ENCODE peak calls at places on chromosomes 1 and 21, in six cellular contexts. W is mucosa of descending colon; O is transverse colon; K is heart left ventricle; H is CD8-positive, alpha-beta T cell; G is K562. V is an unnamed sample.

GRCh38 chr1:214312530-214313051 is 31.6 kb downstream of the SMYD2 start:
- DNase-seq in W (no peak), K (no peak), O (no peak), H (no peak), G (no peak), V (no peak)

GRCh38 chr1:165815725-165816124 is 11.7 kb upstream of the UCK2 start:
- DNase-seq in K (no peak), O (no peak), H (no peak), W (no peak), G (peak), V (no peak)

GRCh38 chr1:68963353-68963752 is 466.5 kb upstream of the DEPDC1 start:
- DNase-seq in O (no peak), G (no peak), K (no peak), W (no peak), H (no peak), V (no peak)

GRCh38 chr1:111516008-111516535 is 12.6 kb upstream of the ADORA3 start:
- DNase-seq in O (peak), H (peak), W (no peak), G (peak), K (peak), V (no peak)

GRCh38 chr1:91811363-91812025 is 74.5 kb downstream of the TGFBR3 start:
- DNase-seq in H (no peak), W (no peak), G (no peak), K (no peak), O (no peak), V (no peak)

GRCh38 chr1:173268786-173269277 is 61.7 kb upstream of the TNFSF4 start:
- DNase-seq in G (no peak), O (no peak), K (no peak), H (no peak), W (no peak), V (no peak)

GRCh38 chr1:34851431-34852105 is 8.0 kb downstream of the SMIM12 start:
- DNase-seq in W (no peak), K (peak), H (no peak), G (no peak), O (no peak), V (no peak)

GRCh38 chr1:233613252-233614172 is at the start of gene KCNK1:
- DNase-seq in H (no peak), W (peak), K (peak), O (peak), G (peak), V (no peak)

GRCh38 chr1:232574867-232575523 is 54.9 kb downstream of the SIPA1L2 start:
- DNase-seq in G (no peak), W (no peak), O (no peak), K (no peak), H (no peak), V (no peak)

GRCh38 chr1:113768916-113769598 is 9.8 kb upstream of the PHTF1 start:
- DNase-seq in G (no peak), W (no peak), H (no peak), O (no peak), K (no peak), V (no peak)

GRCh38 chr1:99122039-99122438 is 117.4 kb upstream of the PLPPR5 start:
- DNase-seq in H (no peak), O (no peak), K (no peak), W (no peak), G (no peak), V (no peak)

GRCh38 chr1:182698977-182699672 is 14.7 kb upstream of the RGS8 start:
- DNase-seq in H (no peak), W (no peak), K (peak), G (no peak), O (no peak), V (no peak)

GRCh38 chr21:45306453-45306831 is 18.7 kb upstream of the POFUT2 start:
- DNase-seq in O (no peak), G (no peak), H (no peak), K (peak), W (peak), V (no peak)

GRCh38 chr1:226370144-226370923 is 37.6 kb downstream of the PARP1 start:
- DNase-seq in W (no peak), O (no peak), H (no peak), K (no peak), G (no peak), V (no peak)

GRCh38 chr1:198637915-198638437 is 864 bp upstream of the PTPRC start:
- DNase-seq in H (no peak), K (no peak), W (no peak), G (no peak), O (no peak), V (no peak)

GRCh38 chr1:228110536-228110935 is 1.4 kb upstream of the MRPL55 start:
- DNase-seq in K (no peak), W (no peak), G (no peak), O (no peak), H (no peak), V (no peak)

GRCh38 chr1:228108055-228108690 is 926 bp downstream of the MRPL55 start:
- DNase-seq in K (no peak), G (peak), O (no peak), H (no peak), W (no peak), V (no peak)

GRCh38 chr1:228108742-228109072 is 392 bp downstream of the MRPL55 start:
- DNase-seq in G (no peak), K (no peak), H (no peak), O (no peak), W (no peak), V (no peak)

GRCh38 chr1:228109962-228110488 is 926 bp upstream of the MRPL55 start:
- DNase-seq in K (no peak), W (no peak), G (peak), H (no peak), O (no peak), V (no peak)

GRCh38 chr1:228109073-228109961 is at the start of gene MRPL55:
- DNase-seq in W (peak), G (peak), K (peak), O (peak), H (peak), V (peak)
- TF ChIP-seq CTCF in W (peak), G (no peak), K (peak), O (no peak), H (no peak), V (no peak)

DNA sequence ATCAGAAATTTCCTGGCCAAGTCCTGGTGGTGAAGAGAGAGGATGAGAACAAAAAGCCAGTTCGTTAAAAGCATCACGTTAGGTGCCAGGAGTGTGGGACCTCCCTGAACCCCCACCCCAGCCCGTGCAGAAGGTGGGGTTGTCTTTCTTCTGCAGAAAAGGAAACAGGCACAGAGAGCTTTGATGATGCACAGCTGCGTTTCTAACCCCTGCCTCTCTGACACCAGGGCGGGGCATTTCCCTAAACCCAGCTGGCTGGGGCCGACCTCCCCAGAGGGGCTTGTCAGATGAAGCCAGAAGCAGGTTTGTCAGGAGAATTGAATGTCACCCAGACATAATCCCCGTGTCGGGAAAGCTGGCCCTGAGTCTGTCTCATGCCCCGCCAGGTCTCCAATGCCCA is 189.3 kb upstream of the EDN2 start:
- DNase-seq in O (no peak), K (no peak), W (no peak), H (peak), G (no peak), V (no peak)
- TF ChIP-seq CTCF in O (no peak), K (no peak), W (no peak), H (no peak), G (no peak), V (no peak)

GRCh38 chr1:32705516-32705915 is 2.9 kb upstream of the SYNC start:
- DNase-seq in H (no peak), K (no peak), G (no peak), O (no peak), W (peak), V (no peak)
- TF ChIP-seq CTCF in H (no peak), K (no peak), G (no peak), O (no peak), W (no peak), V (no peak)

GRCh38 chr1:147542549-147542857 is 1.2 kb downstream of the BCL9 start:
- DNase-seq in W (no peak), K (no peak), G (no peak), H (no peak), O (no peak), V (no peak)
- TF ChIP-seq CTCF in W (no peak), K (no peak), G (no peak), H (no peak), O (no peak), V (no peak)

GRCh38 chr1:85692730-85693314 is 15.4 kb downstream of the ZNHIT6 start:
- DNase-seq in H (no peak), K (no peak), G (peak), O (no peak), W (no peak), V (no peak)
- TF ChIP-seq CTCF in H (no peak), K (peak), G (no peak), O (peak), W (no peak), V (no peak)

GRCh38 chr1:152941037-152941700 is 5.8 kb upstream of the SPRR5 start:
- DNase-seq in K (no peak), G (no peak), W (no peak), O (no peak), H (no peak), V (no peak)
- TF ChIP-seq CTCF in K (no peak), G (no peak), W (no peak), O (no peak), H (no peak), V (no peak)